ENCODE peak calls at places on chromosome 6, in eight cellular contexts. S, E, H, K, V, L, B and T are unnamed samples.

GRCh38 chr6:100614386-100614785 is 149.7 kb upstream of the SIM1 start:
- DNase-seq in S (no peak), E (no peak), H (no peak), K (no peak), V (no peak), L (no peak), B (no peak), T (no peak)

GRCh38 chr6:161366301-161366953 is 92.6 kb upstream of the AGPAT4 start:
- DNase-seq in S (no peak), E (no peak), H (no peak), K (no peak), V (no peak), L (no peak), B (no peak), T (no peak)

GRCh38 chr6:69917834-69918233 is 51.5 kb downstream of the COL19A1 start:
- DNase-seq in S (no peak), E (no peak), H (peak), K (no peak), V (no peak), L (no peak), B (no peak), T (no peak)

GRCh38 chr6:34994693-34995092 is 105.6 kb downstream of the ANKS1A start:
- DNase-seq in S (no peak), E (no peak), H (no peak), K (no peak), V (no peak), L (no peak), B (no peak), T (no peak)

GRCh38 chr6:125995972-125996580 is 9.7 kb downstream of the TRMT11 start:
- DNase-seq in S (peak), E (peak), H (peak), K (peak), V (peak), L (peak), B (peak), T (no peak)

GRCh38 chr6:128463942-128464341 is 56.5 kb downstream of the PTPRK start:
- DNase-seq in S (no peak), E (no peak), H (peak), K (no peak), V (peak), L (no peak), B (no peak), T (no peak)

GRCh38 chr6:126657556-126658129 is 317.7 kb downstream of the CENPW start:
- DNase-seq in S (no peak), E (no peak), H (peak), K (no peak), V (peak), L (no peak), B (no peak), T (no peak)

GRCh38 chr6:76416821-76417605 is 344.6 kb upstream of the IMPG1 start:
- DNase-seq in S (no peak), E (no peak), H (no peak), K (no peak), V (no peak), L (no peak), B (no peak), T (no peak)

GRCh38 chr6:127618729-127619128 is 41.8 kb downstream of the C6orf58 start:
- DNase-seq in S (no peak), E (no peak), H (no peak), K (no peak), V (no peak), L (no peak), B (no peak), T (no peak)

GRCh38 chr6:160417550-160417949 is 69.4 kb downstream of the SLC22A3 start:
- DNase-seq in S (no peak), E (no peak), H (no peak), K (no peak), V (no peak), L (no peak), B (no peak), T (no peak)

GRCh38 chr6:89834884-89835792 is 5.5 kb downstream of the CASP8AP2 start:
- DNase-seq in S (no peak), E (no peak), H (peak), K (no peak), V (no peak), L (no peak), B (no peak), T (no peak)

GRCh38 chr6:136586295-136586694 is 36.1 kb upstream of the MAP7 start:
- DNase-seq in S (no peak), E (no peak), H (peak), K (no peak), V (peak), L (no peak), B (no peak), T (no peak)

GRCh38 chr6:23180504-23181293 is 611.3 kb downstream of the HDGFL1 start:
- DNase-seq in S (peak), E (no peak), H (peak), K (no peak), V (peak), L (no peak), B (no peak), T (no peak)

GRCh38 chr6:42229720-42230119 is 12.1 kb upstream of the MRPS10 start:
- DNase-seq in S (no peak), E (no peak), H (no peak), K (no peak), V (no peak), L (no peak), B (no peak), T (no peak)

GRCh38 chr6:42228305-42228704 is 10.6 kb upstream of the MRPS10 start:
- DNase-seq in S (no peak), E (no peak), H (no peak), K (no peak), V (no peak), L (no peak), B (no peak), T (no peak)

GRCh38 chr6:42227173-42227850 is 9.7 kb upstream of the MRPS10 start:
- DNase-seq in S (no peak), E (no peak), H (no peak), K (no peak), V (no peak), L (no peak), B (no peak), T (no peak)

GRCh38 chr6:42232035-42232434 is 14.4 kb upstream of the MRPS10 start:
- DNase-seq in S (no peak), E (no peak), H (no peak), K (no peak), V (no peak), L (no peak), B (no peak), T (no peak)

DNA sequence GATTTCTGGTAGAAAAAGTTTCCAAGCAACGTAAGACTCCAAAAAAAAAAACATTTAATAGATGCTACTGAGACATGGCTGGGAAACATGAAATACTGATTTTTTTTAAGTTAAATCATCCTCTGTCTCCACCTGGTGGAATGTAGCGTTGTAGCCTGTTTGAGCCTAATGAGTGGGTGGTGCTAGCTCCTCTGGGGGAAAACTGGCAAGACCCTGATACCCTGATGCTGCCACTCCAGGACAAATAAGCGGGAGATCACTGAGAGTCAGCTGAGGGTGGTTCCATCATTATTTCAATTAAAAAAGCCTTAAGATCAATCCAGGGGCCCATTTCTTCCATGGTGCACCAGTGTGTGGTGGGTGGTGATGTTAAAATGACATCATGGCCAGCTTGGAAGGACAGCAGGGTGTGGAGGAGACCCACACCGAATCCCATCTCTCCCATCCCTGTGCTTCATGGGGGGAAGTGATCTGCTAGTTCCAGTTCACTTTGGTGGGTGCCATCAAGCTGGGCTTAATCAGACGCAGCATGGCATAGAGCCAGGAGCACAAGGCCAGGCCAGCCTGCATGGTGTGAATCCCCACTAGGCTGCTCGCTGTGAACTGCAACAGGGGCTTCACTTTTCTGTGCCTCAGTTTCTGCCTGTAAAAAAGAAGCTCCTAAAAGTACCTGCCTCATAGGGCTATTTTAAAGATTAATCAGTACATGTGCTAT is 12.8 kb upstream of the MRPS10 start:
- DNase-seq in S (no peak), E (no peak), H (peak), K (no peak), V (no peak), L (no peak), B (no peak), T (no peak)
- TF ChIP-seq CTCF in S (no peak), E (peak), H (peak), K (no peak), V (peak), L (peak), B (no peak), T (peak)

GRCh38 chr6:149699150-149699549 is 18.8 kb downstream of the LATS1 start:
- DNase-seq in S (no peak), E (no peak), H (no peak), K (no peak), V (no peak), L (no peak), B (no peak), T (no peak)
- TF ChIP-seq CTCF in S (no peak), E (no peak), H (no peak), K (no peak), V (no peak), L (no peak), B (no peak), T (peak)

GRCh38 chr6:169774347-169774746 is 22.9 kb downstream of the ERMARD start:
- DNase-seq in S (no peak), E (no peak), H (no peak), K (no peak), V (no peak), L (no peak), B (no peak), T (no peak)
- TF ChIP-seq CTCF in S (no peak), E (no peak), H (no peak), K (no peak), V (no peak), L (no peak), B (no peak), T (no peak)

DNA sequence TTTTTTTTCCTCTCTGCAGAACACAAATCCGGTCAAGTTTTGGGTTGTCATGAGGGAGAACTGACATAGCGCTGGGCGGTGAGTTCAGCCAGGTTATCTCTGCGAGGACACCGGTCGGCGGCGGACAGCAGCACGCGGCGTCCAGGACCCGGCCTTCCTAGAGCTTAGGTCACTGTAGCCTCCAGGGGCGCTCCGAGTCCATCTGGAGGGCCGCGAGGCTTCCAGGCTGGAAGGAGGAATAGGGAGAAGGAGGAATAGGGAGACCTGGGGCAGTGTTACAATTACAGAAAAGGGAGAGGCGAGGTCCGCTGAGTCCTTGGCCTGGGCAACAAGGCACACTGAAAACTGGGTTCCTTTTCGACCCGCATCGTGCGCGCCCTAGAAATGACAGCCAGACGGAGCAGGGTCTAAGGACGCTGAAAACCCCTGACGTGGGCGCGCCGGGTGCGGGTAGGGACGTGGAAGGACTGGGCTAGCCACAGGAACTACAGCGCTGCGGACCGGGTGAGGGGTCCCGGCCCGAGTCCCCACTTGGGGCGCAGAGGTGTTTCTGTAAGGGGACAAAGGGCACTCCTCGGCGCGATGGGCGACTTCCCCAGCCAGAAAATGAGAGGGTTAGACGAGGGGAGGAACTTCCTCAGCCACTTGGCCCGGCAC is 536 bp upstream of the FNDC1 start:
- DNase-seq in S (peak), E (peak), H (no peak), K (peak), V (no peak), L (peak), B (no peak), T (peak)
- TF ChIP-seq CTCF in S (peak), E (peak), H (peak), K (peak), V (peak), L (no peak), B (no peak), T (no peak)